ENCODE peak calls at places on chromosomes 2 and 18, in seven cellular contexts. Q, M, Z, R, C, H and A are unnamed samples.

GRCh38 chr2:33531345-33532059 is 55.1 kb downstream of the RASGRP3 start:
- DNase-seq in C (no peak), M (no peak), Z (no peak), R (no peak), Q (no peak), H (no peak), A (no peak)

GRCh38 chr2:113206251-113206650 is 32.5 kb downstream of the PSD4 start:
- DNase-seq in H (no peak), C (no peak), Q (no peak), R (no peak), Z (no peak), M (no peak), A (no peak)

GRCh38 chr18:7177131-7177744 is 53.7 kb upstream of the LRRC30 start:
- DNase-seq in Q (no peak), R (peak), H (no peak), C (no peak), Z (no peak), M (peak), A (peak)

GRCh38 chr2:195017890-195018289 is 639.1 kb upstream of the SLC39A10 start:
- DNase-seq in Q (no peak), H (no peak), Z (no peak), C (no peak), M (no peak), R (peak), A (no peak)

GRCh38 chr2:3626118-3626816 is 31.4 kb downstream of the COLEC11 start:
- DNase-seq in M (peak), C (peak), Q (no peak), R (no peak), H (no peak), Z (peak), A (no peak)

GRCh38 chr2:177188482-177189469 is 23.8 kb upstream of the HNRNPA3 start:
- DNase-seq in H (no peak), Q (no peak), Z (no peak), C (no peak), M (peak), R (no peak), A (no peak)

GRCh38 chr2:197877038-197877437 is 72.6 kb downstream of the PLCL1 start:
- DNase-seq in Q (no peak), H (no peak), R (no peak), M (no peak), Z (no peak), C (no peak), A (no peak)

GRCh38 chr2:12504443-12504842 is 212.3 kb upstream of the TRIB2 start:
- DNase-seq in H (no peak), C (no peak), R (no peak), Z (no peak), M (no peak), Q (no peak), A (no peak)

GRCh38 chr2:159755788-159756187 is 42.2 kb downstream of the CD302 start:
- DNase-seq in H (no peak), M (peak), Q (no peak), C (no peak), Z (no peak), R (peak), A (no peak)

GRCh38 chr2:88600038-88600465 is 27.2 kb downstream of the EIF2AK3 start:
- DNase-seq in C (no peak), Q (no peak), R (peak), H (peak), Z (peak), M (peak), A (no peak)

GRCh38 chr2:100588071-100588786 is 25.4 kb downstream of the PDCL3 start:
- DNase-seq in C (no peak), M (no peak), Q (no peak), R (no peak), Z (peak), H (no peak), A (peak)

GRCh38 chr2:3094999-3095958 is 282.3 kb downstream of the EIPR1 start:
- DNase-seq in Q (no peak), Z (no peak), H (peak), C (no peak), R (no peak), M (no peak), A (peak)

GRCh38 chr2:31539505-31539904 is 41.2 kb downstream of the SRD5A2 start:
- DNase-seq in Q (no peak), H (no peak), R (peak), M (no peak), C (no peak), Z (no peak), A (no peak)

GRCh38 chr18:58762781-58763171 is 91.5 kb downstream of the MALT1 start:
- DNase-seq in C (no peak), Z (peak), H (peak), Q (no peak), M (no peak), R (no peak), A (peak)

GRCh38 chr2:10331702-10332401 is 29.1 kb downstream of the HPCAL1 start:
- DNase-seq in M (no peak), H (no peak), R (no peak), Z (no peak), Q (no peak), C (peak), A (no peak)

GRCh38 chr2:127410871-127411396 is 7.3 kb upstream of the PROC start:
- DNase-seq in Z (peak), Q (no peak), M (peak), R (no peak), C (no peak), H (no peak), A (no peak)

GRCh38 chr2:70069049-70069448 is 18.2 kb upstream of the PCBP1 start:
- DNase-seq in Z (no peak), R (no peak), H (peak), Q (no peak), C (no peak), M (peak), A (no peak)

GRCh38 chr2:188193230-188193629 is 98.4 kb upstream of the GULP1 start:
- DNase-seq in C (no peak), Q (no peak), H (no peak), Z (no peak), R (no peak), M (no peak), A (no peak)

GRCh38 chr2:84395819-84396218 is 63.3 kb downstream of the SUCLG1 start:
- DNase-seq in C (no peak), Q (no peak), Z (no peak), H (no peak), M (no peak), R (no peak), A (no peak)

GRCh38 chr2:45130758-45131157 is 121.5 kb upstream of the SIX2 start:
- DNase-seq in M (no peak), H (no peak), Q (no peak), Z (no peak), R (no peak), C (no peak), A (no peak)

DNA sequence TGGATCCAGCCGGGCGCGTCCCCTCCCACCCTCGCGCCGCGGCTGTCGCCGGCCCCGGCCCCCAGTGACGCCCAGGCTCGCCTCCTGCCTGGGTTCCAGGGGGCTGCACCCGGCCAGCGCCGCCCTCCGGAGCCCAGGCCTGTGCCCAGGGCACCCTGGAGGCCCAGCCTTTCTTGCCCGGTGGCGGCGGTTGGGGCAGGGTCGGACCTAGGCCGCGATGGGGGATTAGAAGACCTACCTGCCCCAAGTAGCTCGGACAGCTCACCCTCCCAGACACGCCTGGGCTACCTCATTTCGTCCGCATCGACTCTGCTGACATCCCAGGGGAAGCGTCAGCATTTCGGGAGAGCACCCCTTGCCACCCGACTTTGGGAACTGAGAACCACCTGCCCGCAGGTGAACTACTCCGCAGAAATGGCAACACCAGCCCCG is 727 bp upstream of the ARL4C start:
- DNase-seq in R (peak), C (peak), Z (no peak), H (no peak), Q (no peak), M (no peak), A (peak)
- H3K4me3 ChIP-seq in R (peak), C (no peak), Z (peak), H (peak), Q (peak), M (no peak), A (no peak)

DNA sequence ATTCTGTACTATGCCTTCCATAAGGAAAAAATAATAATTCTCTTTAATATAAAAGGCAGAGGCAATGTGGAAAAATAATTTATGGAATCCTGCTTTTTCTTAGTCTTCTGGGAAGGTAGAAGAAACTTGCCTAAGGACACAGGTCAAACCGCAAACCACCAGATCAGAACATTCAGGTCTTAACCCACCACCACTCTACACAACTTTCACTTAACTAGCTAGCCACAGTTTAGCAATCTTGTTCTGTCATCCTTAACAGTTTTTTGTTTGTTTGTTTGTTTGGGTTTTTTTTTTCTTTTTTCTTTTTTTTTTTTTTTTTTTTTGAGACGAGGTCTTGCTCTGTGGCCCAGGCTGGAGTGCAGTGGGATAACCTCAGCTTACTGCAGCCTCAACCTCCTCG is 70.6 kb downstream of the ACVR1 start:
- DNase-seq in Q (no peak), R (no peak), H (no peak), Z (no peak), C (no peak), M (no peak), A (no peak)
- H3K4me3 ChIP-seq in Q (no peak), R (no peak), H (no peak), Z (no peak), C (no peak), M (no peak), A (no peak)

GRCh38 chr2:217944366-217944765 is 58.4 kb downstream of the TNS1 start:
- DNase-seq in R (no peak), M (no peak), Z (no peak), Q (no peak), H (no peak), C (no peak), A (no peak)
- H3K4me3 ChIP-seq in R (no peak), M (peak), Z (peak), Q (no peak), H (peak), C (no peak), A (no peak)

GRCh38 chr2:19355416-19355821 is 3.0 kb downstream of the OSR1 start:
- DNase-seq in M (no peak), Z (no peak), R (no peak), Q (no peak), H (no peak), C (no peak), A (no peak)
- H3K4me3 ChIP-seq in M (no peak), Z (peak), R (peak), Q (no peak), H (no peak), C (no peak), A (no peak)

GRCh38 chr18:78754311-78755043 is 225.1 kb upstream of the SALL3 start:
- DNase-seq in Q (no peak), M (no peak), C (peak), H (peak), R (no peak), Z (no peak), A (peak)

GRCh38 chr18:78753240-78753639 is 226.4 kb upstream of the SALL3 start:
- DNase-seq in Z (no peak), M (no peak), C (peak), H (peak), Q (no peak), R (no peak), A (no peak)

GRCh38 chr18:78762753-78763152 is 216.9 kb upstream of the SALL3 start:
- DNase-seq in Q (no peak), R (no peak), M (no peak), C (no peak), H (no peak), Z (no peak), A (peak)

GRCh38 chr18:78757014-78757413 is 222.6 kb upstream of the SALL3 start:
- DNase-seq in M (no peak), H (peak), C (peak), Q (no peak), Z (no peak), R (no peak), A (no peak)

GRCh38 chr18:78758496-78758895 is 221.1 kb upstream of the SALL3 start:
- DNase-seq in M (no peak), Q (no peak), Z (no peak), R (no peak), C (no peak), H (peak), A (peak)
- H3K4me3 ChIP-seq in M (no peak), Q (no peak), Z (no peak), R (no peak), C (no peak), H (no peak), A (no peak)

GRCh38 chr2:27798948-27799645 is 27.6 kb downstream of the MRPL33 start:
- DNase-seq in Q (peak), Z (peak), R (peak), H (no peak), M (peak), C (no peak), A (no peak)
- H3K4me3 ChIP-seq in Q (no peak), Z (no peak), R (no peak), H (no peak), M (no peak), C (no peak), A (no peak)

DNA sequence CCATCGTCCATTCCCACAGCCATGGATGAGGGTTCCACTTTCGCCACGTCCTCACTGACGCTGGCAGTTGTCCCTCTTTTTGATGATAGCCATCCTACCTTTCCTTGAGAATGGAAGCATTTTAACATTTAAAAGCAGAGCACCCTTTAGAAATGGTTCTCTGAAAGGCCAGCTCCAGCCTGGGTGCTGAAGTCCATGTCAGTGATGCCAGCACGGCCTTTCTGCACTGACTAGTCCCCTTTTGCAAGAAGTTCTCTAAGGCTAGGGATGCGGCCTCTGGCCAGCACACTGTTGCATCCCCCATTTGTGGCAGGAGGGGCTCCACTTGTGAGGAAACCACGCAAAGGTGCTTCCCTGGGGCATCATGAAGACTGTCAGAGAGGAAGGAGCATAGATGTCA is 203.5 kb downstream of the MGAT5 start:
- DNase-seq in Q (no peak), C (no peak), M (no peak), R (no peak), H (no peak), Z (no peak), A (no peak)
- H3K4me3 ChIP-seq in Q (no peak), C (no peak), M (no peak), R (no peak), H (no peak), Z (no peak), A (no peak)

GRCh38 chr18:49560277-49561126 is 1.4 kb upstream of the LIPG start:
- DNase-seq in C (peak), Q (peak), M (no peak), Z (no peak), H (peak), R (peak), A (no peak)
- H3K4me3 ChIP-seq in C (peak), Q (peak), M (no peak), Z (peak), H (peak), R (peak), A (no peak)

DNA sequence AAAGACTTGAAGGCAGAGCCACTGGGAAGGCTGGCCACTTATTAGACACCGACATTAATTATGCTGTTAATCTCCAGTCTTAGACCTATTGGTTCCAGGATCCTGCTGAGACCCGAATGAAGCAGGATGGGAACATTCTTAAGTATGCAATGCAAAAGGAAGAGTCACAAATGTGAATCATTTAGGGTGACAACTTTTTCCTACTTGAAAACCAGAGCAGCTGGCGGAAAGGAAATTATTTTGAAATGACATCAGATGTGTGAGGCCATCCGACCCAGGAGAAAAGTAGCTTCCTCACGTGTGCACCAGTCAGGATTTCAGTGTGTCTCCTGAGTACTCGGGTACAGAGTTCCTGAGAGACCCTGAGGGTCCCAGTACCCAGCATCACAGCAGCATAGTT is 222.9 kb upstream of the NCKAP5 start:
- DNase-seq in Q (no peak), R (no peak), H (no peak), M (no peak), C (no peak), Z (no peak), A (no peak)
- H3K4me3 ChIP-seq in Q (no peak), R (no peak), H (no peak), M (no peak), C (no peak), Z (no peak), A (no peak)